ENCODE peak calls at places on chromosomes 2 and 18, in eight cellular contexts. F, P, W, L, Y, I, J and B are unnamed samples.

GRCh38 chr2:55109219-55109891 is 59.1 kb upstream of the RTN4 start:
- DNase-seq in F (no peak), P (no peak), W (peak), L (no peak), Y (no peak), I (no peak), J (no peak), B (no peak)

GRCh38 chr2:190553254-190553653 is 18.7 kb upstream of the NEMP2 start:
- DNase-seq in F (no peak), P (no peak), W (no peak), L (no peak), Y (no peak), I (no peak), J (peak), B (no peak)

GRCh38 chr2:195388024-195388423 is 269.0 kb upstream of the SLC39A10 start:
- DNase-seq in F (no peak), P (no peak), W (no peak), L (no peak), Y (no peak), I (no peak), J (no peak), B (no peak)

GRCh38 chr18:70397259-70397925 is 108.5 kb downstream of the SOCS6 start:
- DNase-seq in F (no peak), P (no peak), W (peak), L (no peak), Y (no peak), I (no peak), J (no peak), B (no peak)

GRCh38 chr2:232338759-232339106 is 39.8 kb upstream of the ALPP start:
- DNase-seq in F (no peak), P (no peak), W (no peak), L (no peak), Y (no peak), I (no peak), J (no peak), B (no peak)

GRCh38 chr2:45928946-45929345 is 277.5 kb downstream of the PRKCE start:
- DNase-seq in F (no peak), P (no peak), W (no peak), L (peak), Y (no peak), I (no peak), J (no peak), B (no peak)

GRCh38 chr2:230203110-230203676 is 16.6 kb downstream of the SP110 start:
- DNase-seq in F (no peak), P (no peak), W (no peak), L (no peak), Y (no peak), I (no peak), J (no peak), B (no peak)

GRCh38 chr2:238160206-238161129 is 1.7 kb downstream of the ERFE start:
- DNase-seq in F (no peak), P (no peak), W (no peak), L (no peak), Y (no peak), I (no peak), J (peak), B (no peak)

GRCh38 chr18:11689972-11690570 is 1.0 kb downstream of the GNAL start:
- DNase-seq in F (no peak), P (no peak), W (peak), L (no peak), Y (no peak), I (no peak), J (no peak), B (no peak)

GRCh38 chr2:13002948-13003347 is 286.2 kb downstream of the TRIB2 start:
- DNase-seq in F (no peak), P (no peak), W (no peak), L (no peak), Y (no peak), I (no peak), J (no peak), B (no peak)

GRCh38 chr2:216234106-216234505 is 125.0 kb downstream of the XRCC5 start:
- DNase-seq in F (no peak), P (no peak), W (no peak), L (no peak), Y (no peak), I (no peak), J (no peak), B (no peak)

GRCh38 chr2:6526093-6526824 is 339.4 kb downstream of the CMPK2 start:
- DNase-seq in F (no peak), P (no peak), W (no peak), L (no peak), Y (no peak), I (no peak), J (peak), B (no peak)

GRCh38 chr2:217103752-217104540 is 244.1 kb upstream of the TNP1 start:
- DNase-seq in F (no peak), P (no peak), W (peak), L (no peak), Y (no peak), I (no peak), J (no peak), B (no peak)